ENCODE peak calls at places on chromosomes 5 and 9, in four cellular contexts. G, W, Y and V are unnamed samples.

GRCh38 chr9:32581512-32582143 is 8.7 kb upstream of the NDUFB6 start:
- DNase-seq in W (no peak), Y (no peak), G (peak), V (peak)

GRCh38 chr9:37663926-37664325 is 13.2 kb downstream of the FRMPD1 start:
- DNase-seq in W (no peak), Y (no peak), G (no peak), V (no peak)

GRCh38 chr5:135937245-135937644 is 17.5 kb downstream of the LECT2 start:
- DNase-seq in G (no peak), Y (no peak), W (no peak), V (no peak)

GRCh38 chr9:132833451-132834130 is 44.5 kb downstream of the AK8 start:
- DNase-seq in G (peak), Y (no peak), W (no peak), V (no peak)

GRCh38 chr9:125683486-125683885 is 23.5 kb downstream of the MAPKAP1 start:
- DNase-seq in G (peak), W (no peak), Y (no peak), V (no peak)

GRCh38 chr9:16571127-16571848 is 299.2 kb downstream of the BNC2 start:
- DNase-seq in W (no peak), G (no peak), Y (no peak), V (no peak)

GRCh38 chr5:9437741-9438240 is 108.1 kb downstream of the SEMA5A start:
- DNase-seq in Y (no peak), G (peak), W (peak), V (no peak)

GRCh38 chr5:126410623-126411022 is 12.6 kb upstream of the GRAMD2B start:
- DNase-seq in Y (no peak), G (no peak), W (no peak), V (no peak)

GRCh38 chr9:100324594-100325200 is 28.0 kb downstream of the TEX10 start:
- DNase-seq in W (no peak), Y (no peak), G (no peak), V (peak)

GRCh38 chr5:150640311-150641005 is at the start of gene SYNPO:
- DNase-seq in W (peak), Y (peak), G (peak), V (no peak)

GRCh38 chr5:53211799-53212198 is 102.2 kb upstream of the MOCS2 start:
- DNase-seq in W (peak), G (peak), Y (no peak), V (no peak)

GRCh38 chr5:176534640-176535039 is 2.6 kb downstream of the RNF44 start:
- DNase-seq in Y (no peak), W (no peak), G (no peak), V (peak)

GRCh38 chr9:38087934-38088925 is 19.2 kb upstream of the SHB start:
- DNase-seq in W (no peak), Y (peak), G (no peak), V (peak)

GRCh38 chr5:53479045-53479655 is 1.3 kb upstream of the FST start:
- DNase-seq in W (no peak), G (no peak), Y (no peak), V (no peak)

GRCh38 chr5:68757813-68758212 is 336.0 kb upstream of the SLC30A5 start:
- DNase-seq in W (no peak), Y (no peak), G (no peak), V (no peak)

GRCh38 chr5:65327582-65327981 is 154.1 kb downstream of the ADAMTS6 start:
- DNase-seq in G (no peak), W (no peak), Y (no peak), V (no peak)

GRCh38 chr9:24296124-24296523 is 249.6 kb downstream of the IZUMO3 start:
- DNase-seq in G (no peak), Y (no peak), W (no peak), V (no peak)

GRCh38 chr9:75979362-75979761 is 88.9 kb downstream of the PCSK5 start:
- DNase-seq in Y (no peak), W (no peak), G (no peak), V (peak)

GRCh38 chr5:129358069-129358468 is 102.0 kb upstream of the ADAMTS19 start:
- DNase-seq in G (no peak), Y (no peak), W (no peak), V (no peak)

GRCh38 chr5:129356846-129357245 is 103.3 kb upstream of the ADAMTS19 start:
- DNase-seq in Y (no peak), W (no peak), G (peak), V (no peak)

GRCh38 chr5:129363991-129364390 is 96.1 kb upstream of the ADAMTS19 start:
- DNase-seq in Y (no peak), G (no peak), W (no peak), V (no peak)

GRCh38 chr5:129359450-129359849 is 100.6 kb upstream of the ADAMTS19 start:
- DNase-seq in G (no peak), W (no peak), Y (no peak), V (no peak)

GRCh38 chr5:129361441-129362025 is 98.6 kb upstream of the ADAMTS19 start:
- DNase-seq in G (peak), Y (no peak), W (no peak), V (peak)
- TF ChIP-seq CTCF in G (peak), Y (no peak), W (peak), V (peak)

GRCh38 chr9:127854169-127854833 is at the start of gene ENG:
- DNase-seq in Y (peak), W (no peak), G (peak), V (no peak)
- H3K4me3 ChIP-seq in Y (peak), W (peak), G (peak), V (no peak)

GRCh38 chr9:27535701-27536118 is 6.1 kb upstream of the MOB3B start:
- DNase-seq in G (no peak), Y (no peak), W (no peak), V (peak)
- TF ChIP-seq CTCF in G (no peak), Y (no peak), W (no peak), V (peak)

GRCh38 chr9:69155341-69156030 is 18.6 kb upstream of the TJP2 start:
- DNase-seq in Y (no peak), G (no peak), W (no peak), V (peak)
- H3K4me3 ChIP-seq in Y (no peak), G (no peak), W (no peak), V (no peak)